ENCODE peak calls at places on chromosomes 16 and 17, in five cellular contexts. J, R, B, G and Z are unnamed samples.

GRCh38 chr17:58316260-58316960 is 12.2 kb downstream of the TSPOAP1 start:
- DNase-seq in B (no peak), J (no peak), G (no peak), R (no peak), Z (no peak)

GRCh38 chr17:29796652-29797051 is 133.4 kb downstream of the SSH2 start:
- DNase-seq in B (no peak), G (no peak), R (no peak), J (no peak), Z (no peak)

GRCh38 chr17:50266384-50267073 is 7.7 kb upstream of the TMEM92 start:
- DNase-seq in G (no peak), J (peak), B (no peak), R (peak), Z (peak)

GRCh38 chr16:86905302-86905701 is 327.0 kb downstream of the FOXL1 start:
- DNase-seq in G (no peak), J (no peak), R (no peak), B (no peak), Z (no peak)

GRCh38 chr16:2954228-2954627 is 9.8 kb upstream of the KREMEN2 start:
- DNase-seq in R (no peak), G (no peak), J (no peak), B (no peak), Z (no peak)

GRCh38 chr17:64230551-64231408 is 32.3 kb downstream of the TEX2 start:
- DNase-seq in R (no peak), G (no peak), B (no peak), J (peak), Z (no peak)

GRCh38 chr17:45432405-45433113 is at the start of gene ARHGAP27:
- DNase-seq in R (no peak), B (no peak), G (peak), J (no peak), Z (no peak)

GRCh38 chr17:50637829-50638571 is 3.3 kb downstream of the ABCC3 start:
- DNase-seq in G (no peak), B (no peak), R (no peak), J (no peak), Z (no peak)

GRCh38 chr16:13919330-13919682 is 648 bp upstream of the ERCC4 start:
- DNase-seq in B (no peak), R (peak), J (peak), G (no peak), Z (no peak)

GRCh38 chr17:18920911-18921441 is 31.0 kb upstream of the SLC5A10 start:
- DNase-seq in G (no peak), R (no peak), B (no peak), J (peak), Z (no peak)

GRCh38 chr17:2064980-2065785 is 10.3 kb downstream of the HIC1 start:
- DNase-seq in G (no peak), R (peak), J (peak), B (no peak), Z (no peak)

GRCh38 chr17:82358467-82359350 is at the start of gene TEX19:
- DNase-seq in G (no peak), R (no peak), B (no peak), J (no peak), Z (no peak)

GRCh38 chr16:28876016-28876659 is 2.1 kb upstream of the ATP2A1 start:
- DNase-seq in G (no peak), B (no peak), R (no peak), J (no peak), Z (no peak)

GRCh38 chr16:11233727-11234376 is 22.2 kb downstream of the SOCS1 start:
- DNase-seq in G (peak), J (no peak), B (no peak), R (no peak), Z (no peak)

GRCh38 chr17:75831032-75831567 is 13.1 kb downstream of the UNC13D start:
- DNase-seq in R (no peak), J (no peak), B (no peak), G (no peak), Z (no peak)

GRCh38 chr17:44559288-44560249 is 2.3 kb downstream of the FZD2 start:
- DNase-seq in B (no peak), J (no peak), R (no peak), G (no peak), Z (no peak)

GRCh38 chr17:59454633-59455105 is 110.7 kb upstream of the DHX40 start:
- DNase-seq in B (no peak), R (no peak), G (no peak), J (no peak), Z (no peak)

GRCh38 chr16:83336630-83337029 is 471.1 kb upstream of the HSBP1 start:
- DNase-seq in B (no peak), G (no peak), J (peak), R (no peak), Z (no peak)

GRCh38 chr17:82507631-82508175 is 11.8 kb upstream of the FOXK2 start:
- DNase-seq in J (no peak), R (no peak), G (no peak), B (no peak), Z (no peak)

GRCh38 chr17:37301288-37301687 is 74.5 kb upstream of the C17orf78 start:
- DNase-seq in R (no peak), J (peak), G (no peak), B (no peak), Z (no peak)

GRCh38 chr17:62653831-62654829 is 26.7 kb downstream of the MRC2 start:
- DNase-seq in R (no peak), B (no peak), G (no peak), J (peak), Z (no peak)